ENCODE peak calls at places on chromosomes 13 and 19, in six cellular contexts. L is H1, C is HL-60, U is GM12878, B is K562, H is SK-N-SH. O is an unnamed sample.
A peak's percentile ranks its signal among the peaks of the same experiment; 100 is the strongest.

GRCh38 chr13:20387006-20387405 is 138.7 kb downstream of the CRYL1 start:
- DNase-seq in B (no peak), H (no peak), C (no peak), L (no peak), U (no peak), O (no peak)

GRCh38 chr19:32104465-32105235 is 240.8 kb upstream of the ZNF507 start:
- DNase-seq in U (no peak), C (no peak), L (peak; percentile 37), B (no peak), H (no peak), O (no peak)

GRCh38 chr13:31965361-31966066 is 66.1 kb upstream of the FRY start:
- DNase-seq in B (no peak), H (no peak), U (peak; percentile 84), L (no peak), C (no peak), O (no peak)

GRCh38 chr13:77740931-77741586 is 43.6 kb downstream of the SLAIN1 start:
- DNase-seq in L (no peak), C (no peak), B (no peak), H (no peak), U (no peak), O (no peak)

GRCh38 chr13:39637890-39638289 is 17.6 kb upstream of the COG6 start:
- DNase-seq in H (no peak), U (no peak), B (no peak), L (no peak), C (no peak), O (no peak)

GRCh38 chr13:30119476-30119875 is 187.9 kb downstream of the KATNAL1 start:
- DNase-seq in H (no peak), U (no peak), B (no peak), C (no peak), L (no peak), O (no peak)

GRCh38 chr13:105721056-105721455 is 814.4 kb downstream of the EFNB2 start:
- DNase-seq in U (no peak), B (no peak), C (no peak), L (no peak), H (no peak), O (no peak)

GRCh38 chr19:430701-431100 is 21.8 kb upstream of the C2CD4C start:
- DNase-seq in L (no peak), U (no peak), B (no peak), C (no peak), H (no peak), O (no peak)

GRCh38 chr13:94335786-94336357 is 143.6 kb downstream of the DCT start:
- DNase-seq in L (no peak), C (no peak), B (no peak), H (no peak), U (no peak), O (no peak)

GRCh38 chr19:19505669-19506326 is 9.6 kb downstream of the TSSK6 start:
- DNase-seq in L (no peak), U (no peak), B (no peak), H (no peak), C (no peak), O (no peak)

GRCh38 chr19:17877696-17878095 is 6.0 kb downstream of the SLC5A5 start:
- DNase-seq in H (no peak), C (no peak), U (no peak), L (no peak), B (no peak), O (no peak)

GRCh38 chr13:112616586-112617381 is 28.8 kb upstream of the TUBGCP3 start:
- DNase-seq in B (peak; percentile 60), L (peak; percentile 53), H (peak; percentile 69), U (no peak), C (peak; percentile 35), O (peak; percentile 35)

GRCh38 chr19:35509018-35509652 is 4.3 kb downstream of the DMKN start:
- DNase-seq in L (peak; percentile 62), B (no peak), U (peak; percentile 40), H (no peak), C (no peak), O (peak; percentile 42)

GRCh38 chr13:40401911-40402776 is 264.3 kb downstream of the FOXO1 start:
- DNase-seq in B (peak; percentile 30), C (peak; percentile 93), H (no peak), L (no peak), U (peak; percentile 74), O (peak; percentile 88)

GRCh38 chr13:109968876-109969577 is 182.6 kb upstream of the IRS2 start:
- DNase-seq in U (no peak), L (no peak), C (peak; percentile 50), H (no peak), B (no peak), O (no peak)

GRCh38 chr13:41541142-41541938 is 84.0 kb downstream of the RGCC start:
- DNase-seq in U (no peak), C (no peak), H (no peak), L (no peak), B (no peak), O (no peak)

GRCh38 chr19:36488816-36489138 is 584 bp downstream of the ZNF566 start:
- DNase-seq in B (peak; percentile 43), H (peak; percentile 59), L (no peak), C (no peak), U (no peak), O (peak; percentile 39)

GRCh38 chr19:30530751-30531150 is 158.6 kb downstream of the ZNF536 start:
- DNase-seq in H (no peak), L (no peak), B (no peak), C (no peak), U (no peak), O (no peak)

GRCh38 chr13:98535501-98536357 is 41.2 kb downstream of the STK24 start:
- DNase-seq in U (no peak), H (no peak), L (no peak), B (no peak), C (no peak), O (peak; percentile 22)

GRCh38 chr19:14091885-14092462 is 1.4 kb upstream of the SAMD1 start:
- DNase-seq in B (peak; percentile 56), H (no peak), L (peak; percentile 77), U (no peak), C (no peak), O (no peak)

GRCh38 chr19:49427339-49427738 is 2.2 kb downstream of the GFY start:
- DNase-seq in H (no peak), B (no peak), L (no peak), U (no peak), C (no peak), O (no peak)

GRCh38 chr19:45474941-45475516 is 7.2 kb downstream of the FOSB start:
- DNase-seq in H (no peak), C (no peak), L (no peak), B (no peak), U (no peak), O (no peak)

GRCh38 chr13:29561918-29562317 is 33.6 kb downstream of the SLC7A1 start:
- DNase-seq in C (no peak), L (no peak), H (no peak), B (no peak), U (no peak), O (peak; percentile 25)

DNA sequence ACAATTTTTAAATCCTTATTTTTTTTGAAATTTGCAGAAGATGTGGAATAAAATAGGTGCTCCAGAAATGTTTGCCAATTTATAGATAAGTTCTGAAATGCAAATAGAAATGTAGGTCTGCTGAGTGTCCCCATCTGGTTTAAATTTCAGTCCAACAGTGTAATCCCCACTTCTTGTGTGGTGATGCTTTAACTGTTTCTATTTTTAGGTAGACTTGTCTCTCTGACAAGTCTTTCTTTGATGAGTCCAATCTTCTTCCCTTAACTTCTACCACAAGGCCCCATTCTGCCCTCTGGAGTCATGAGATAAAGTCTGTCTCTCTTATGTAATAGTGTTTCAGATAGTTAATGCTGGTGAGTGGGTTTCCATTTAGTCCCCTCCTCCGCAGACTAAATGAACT is 390.4 kb downstream of the RFC3 start:
- DNase-seq in B (no peak), C (no peak), L (no peak), H (no peak), U (no peak), O (no peak)
- TF ChIP-seq GABPA in B (no peak), C (no peak), L (no peak), H (no peak), U (no peak), O (no peak)

DNA sequence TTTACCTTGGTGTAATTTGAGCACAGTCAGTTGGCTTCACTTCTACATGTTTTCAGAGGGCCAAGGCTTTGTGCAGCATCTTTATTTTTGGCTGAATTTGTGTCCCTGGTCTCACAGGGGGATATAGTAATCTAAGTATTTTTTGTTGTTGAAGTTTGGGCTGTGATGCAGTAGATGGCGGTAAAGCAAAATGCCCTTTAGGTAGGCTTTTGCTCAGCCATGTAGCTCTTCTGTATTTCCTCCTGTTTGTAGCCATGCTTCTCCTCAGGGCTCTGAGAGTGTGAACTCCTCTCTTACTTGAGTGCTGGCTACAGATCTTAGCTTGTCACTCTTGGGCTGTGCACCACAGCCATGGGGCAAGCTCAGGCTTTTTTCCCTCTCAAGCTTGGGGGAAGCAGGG is 328.6 kb downstream of the SLITRK5 start:
- DNase-seq in U (no peak), C (no peak), H (no peak), B (no peak), L (no peak), O (no peak)
- TF ChIP-seq GABPA in U (no peak), C (no peak), H (no peak), B (no peak), L (no peak), O (no peak)

DNA sequence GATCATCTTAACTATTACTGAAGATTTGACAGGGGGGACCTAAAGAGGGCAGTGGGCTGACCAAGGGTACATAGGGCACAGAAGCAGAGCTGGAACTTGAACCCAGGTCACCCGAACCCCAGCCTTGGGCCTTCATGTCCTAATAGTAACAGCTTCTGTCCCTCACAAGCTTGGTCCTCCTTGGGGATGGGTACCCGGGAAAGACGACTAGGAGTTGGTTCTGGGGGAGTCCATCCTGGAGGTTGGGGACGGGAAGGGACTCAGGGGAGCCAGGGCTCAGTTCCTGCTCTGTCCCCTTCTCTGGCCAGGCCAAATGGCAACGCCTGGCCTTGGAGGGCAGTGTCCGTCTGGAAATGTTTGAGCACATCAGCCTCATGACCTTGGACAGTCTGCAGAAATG is 39.6 kb upstream of the CYP4F8 start:
- DNase-seq in H (no peak), U (no peak), C (no peak), L (no peak), B (no peak), O (no peak)
- TF ChIP-seq GABPA in H (no peak), U (no peak), C (no peak), L (no peak), B (no peak), O (no peak)

GRCh38 chr19:51327066-51327985 is 14.6 kb downstream of the VSIG10L start:
- DNase-seq in L (peak; percentile 80), U (no peak), B (peak; percentile 95), C (peak; percentile 70), H (no peak), O (peak; percentile 59)
- TF ChIP-seq GABPA in L (no peak), U (no peak), B (no peak), C (no peak), H (no peak), O (no peak)

O was measured in HepG2.